ENCODE peak calls at places on chromosomes 6 and 20, in seven cellular contexts. L is CD8-positive, alpha-beta memory T cell; X is iPS DF 6.9; W is SK-N-SH; E is cardiac muscle cell; A is HCT116; D is A673. Q is an unnamed sample. For H3K9me3 and H3K36me3, the result is how much of the 10 kb centered on the place peaks cover.

GRCh38 chr20:35166242-35166830 is 5.5 kb upstream of the PROCR start:
- DNase-seq in W (peak), D (peak), E (no peak), A (no peak), L (no peak), X (no peak), Q (no peak)

GRCh38 chr6:111113731-111114438 is 26.6 kb downstream of the SLC16A10 start:
- DNase-seq in W (peak), L (no peak), X (no peak), E (peak), D (no peak), A (no peak), Q (peak)

GRCh38 chr6:135106611-135107010 is 52.0 kb upstream of the HBS1L start:
- DNase-seq in A (no peak), L (no peak), X (no peak), E (no peak), D (no peak), W (no peak), Q (no peak)

GRCh38 chr6:170080169-170080827 is 210.6 kb downstream of the DLL1 start:
- DNase-seq in W (no peak), X (no peak), D (no peak), L (no peak), E (no peak), A (no peak), Q (no peak)

GRCh38 chr6:9621276-9621675 is 793.6 kb downstream of the TFAP2A start:
- DNase-seq in D (no peak), X (no peak), A (no peak), L (no peak), W (no peak), E (no peak), Q (no peak)

GRCh38 chr6:152338335-152339125 is 298.6 kb downstream of the SYNE1 start:
- DNase-seq in W (peak), A (no peak), D (peak), L (peak), X (no peak), E (peak), Q (peak)

GRCh38 chr20:39290575-39290974 is 328.4 kb downstream of the DHX35 start:
- DNase-seq in A (no peak), E (no peak), L (no peak), W (no peak), X (no peak), D (no peak), Q (no peak)

GRCh38 chr6:105733556-105734162 is 330.8 kb upstream of the PREP start:
- DNase-seq in L (no peak), A (peak), E (peak), D (peak), W (peak), X (no peak), Q (no peak)

GRCh38 chr6:13304101-13304500 is 24.2 kb downstream of the TBC1D7 start:
- DNase-seq in X (no peak), E (no peak), L (no peak), W (no peak), D (no peak), A (no peak), Q (no peak)

GRCh38 chr6:89411019-89411268 is 1.1 kb downstream of the RRAGD start:
- DNase-seq in D (peak), X (no peak), L (no peak), A (no peak), W (peak), E (no peak), Q (no peak)

GRCh38 chr6:105357147-105357546 is 45.7 kb downstream of the PREP start:
- DNase-seq in E (no peak), A (no peak), X (no peak), W (no peak), D (peak), L (no peak), Q (no peak)

GRCh38 chr6:33314943-33315752 is 1.3 kb upstream of the TAPBP start:
- DNase-seq in E (no peak), A (no peak), W (peak), X (no peak), D (peak), L (no peak), Q (no peak)

GRCh38 chr6:81485395-81485794 is 267.1 kb downstream of the TENT5A start:
- DNase-seq in L (no peak), X (no peak), W (no peak), E (no peak), D (no peak), A (no peak), Q (no peak)

GRCh38 chr6:107607109-107607508 is 117.2 kb downstream of the SOBP start:
- DNase-seq in W (no peak), X (no peak), D (no peak), A (no peak), L (no peak), E (no peak), Q (no peak)

GRCh38 chr6:41445268-41445667 is 100.9 kb upstream of the FOXP4 start:
- DNase-seq in A (no peak), E (no peak), D (peak), X (no peak), W (no peak), L (no peak), Q (no peak)

GRCh38 chr6:16200231-16200941 is 38.0 kb upstream of the GMPR start:
- DNase-seq in W (no peak), E (no peak), X (no peak), A (no peak), L (no peak), D (no peak), Q (no peak)

GRCh38 chr6:53484409-53485280 is 60.3 kb downstream of the GCLC start:
- DNase-seq in A (peak), L (peak), W (peak), D (peak), E (peak), X (no peak), Q (no peak)

GRCh38 chr6:157229219-157229607 is 94.1 kb downstream of the TMEM242 start:
- DNase-seq in D (no peak), W (peak), L (no peak), E (no peak), X (no peak), A (no peak), Q (no peak)

GRCh38 chr6:84764332-84765049 is at the start of gene TBX18:
- DNase-seq in E (peak), A (peak), L (no peak), X (no peak), D (peak), W (peak), Q (peak)

GRCh38 chr6:87001494-87001893 is 64.2 kb downstream of the HTR1E start:
- DNase-seq in L (no peak), D (no peak), A (no peak), X (no peak), W (no peak), E (no peak), Q (no peak)

GRCh38 chr20:48839083-48839482 is 11.3 kb upstream of the PREX1 start:
- DNase-seq in D (no peak), X (no peak), A (no peak), L (no peak), E (no peak), W (no peak), Q (no peak)

GRCh38 chr6:20669571-20670314 is 135.5 kb downstream of the CDKAL1 start:
- DNase-seq in L (no peak), A (no peak), D (no peak), W (no peak), X (no peak), E (no peak), Q (no peak)

GRCh38 chr6:28980797-28981390 is 24.2 kb downstream of the ZNF311 start:
- DNase-seq in L (peak), E (peak), W (peak), X (no peak), A (peak), D (peak), Q (peak)

GRCh38 chr6:149782337-149782736 is 32.8 kb downstream of the PCMT1 start:
- DNase-seq in X (no peak), L (no peak), A (no peak), D (no peak), E (no peak), W (no peak), Q (no peak)

GRCh38 chr20:51616060-51616459 is 73.5 kb upstream of the NFATC2 start:
- DNase-seq in L (no peak), W (no peak), E (no peak), A (no peak), X (no peak), D (no peak), Q (no peak)

GRCh38 chr6:91436448-91436847 is 849.6 kb upstream of the MAP3K7 start:
- DNase-seq in W (no peak), D (no peak), L (no peak), A (no peak), E (no peak), X (no peak), Q (no peak)

GRCh38 chr6:42783876-42784738 is 2.3 kb downstream of the BICRAL start:
- DNase-seq in A (no peak), L (no peak), E (no peak), X (no peak), D (peak), W (no peak), Q (no peak)

GRCh38 chr6:154352898-154353585 is 3.6 kb downstream of the IPCEF1 start:
- DNase-seq in W (no peak), E (no peak), X (no peak), L (no peak), D (no peak), A (no peak), Q (no peak)

DNA sequence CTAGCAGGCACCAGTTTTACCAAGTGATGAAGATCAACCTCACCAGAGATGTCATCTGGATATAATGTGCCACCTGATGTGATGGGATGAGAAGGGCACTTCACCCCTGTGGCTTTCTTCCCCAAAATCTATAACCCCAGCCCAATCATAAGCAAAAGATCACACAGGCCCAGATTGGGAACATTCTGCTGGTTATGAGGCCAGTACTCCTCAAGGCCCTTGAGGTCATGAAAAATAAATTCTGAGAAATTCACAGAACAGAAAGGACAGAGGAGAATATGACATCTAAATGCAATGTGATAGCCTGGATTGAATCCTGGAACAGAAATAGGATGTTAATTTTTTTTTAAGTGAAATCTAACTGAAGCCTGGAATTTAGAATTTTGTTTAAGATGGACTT is 243.5 kb downstream of the CBLN4 start:
- DNase-seq in L (no peak), W (no peak), A (no peak), E (no peak), X (no peak), D (no peak), Q (no peak)
- H3K9me3 ChIP-seq in L (under half), W (under half), A (under half), E (under half), X (under half), D (under half), Q (under half)

DNA sequence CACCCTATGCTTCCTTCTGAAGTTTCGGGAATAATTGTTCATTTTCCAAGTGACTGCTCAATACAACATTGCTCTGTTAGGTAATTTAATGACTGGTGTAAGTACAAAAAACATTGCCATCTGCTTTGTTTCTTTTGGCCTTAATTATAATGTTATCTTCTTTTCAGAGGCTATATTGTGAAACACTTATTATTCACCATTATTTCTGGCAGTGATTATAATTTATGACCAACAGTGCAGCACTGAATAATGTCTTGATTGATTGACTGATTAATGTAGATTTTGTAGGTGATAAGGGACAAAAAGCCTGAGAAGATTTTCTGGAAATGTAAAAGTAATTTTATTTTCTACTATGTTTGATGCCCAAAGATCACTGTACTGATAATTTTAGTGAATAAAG is 377.7 kb downstream of the PLCB1 start:
- DNase-seq in D (no peak), L (no peak), W (peak), A (no peak), E (no peak), X (no peak), Q (no peak)
- H3K4me3 ChIP-seq in D (no peak), L (no peak), W (no peak), A (no peak), E (no peak), X (no peak), Q (no peak)

DNA sequence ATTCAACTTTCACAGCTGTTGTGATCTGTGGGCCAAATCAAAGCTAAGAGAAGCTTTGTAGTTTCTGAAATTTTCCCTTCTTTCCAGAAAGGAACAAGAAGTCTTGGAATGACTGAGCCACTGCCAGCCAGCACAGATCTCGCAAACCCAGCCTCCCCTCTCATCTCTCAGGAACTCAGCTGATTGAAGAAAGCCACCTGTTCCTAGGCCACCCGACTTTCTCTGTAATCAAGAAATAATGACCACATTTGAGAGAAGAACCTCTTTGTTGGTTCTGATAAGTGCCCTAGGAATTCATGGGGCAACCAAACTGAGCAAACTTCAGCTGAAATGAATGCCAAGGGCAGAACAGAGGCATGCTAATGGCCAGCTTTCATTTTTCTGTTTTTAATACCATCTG is 61.7 kb downstream of the HDGFL1 start:
- DNase-seq in L (no peak), A (no peak), E (no peak), D (no peak), X (no peak), W (no peak), Q (no peak)
- H3K36me3 ChIP-seq in L (under half), A (under half), E (under half), D (under half), X (under half), W (under half), Q (under half)

GRCh38 chr6:22883061-22883717 is 313.8 kb downstream of the HDGFL1 start:
- DNase-seq in D (no peak), W (no peak), A (no peak), E (no peak), X (no peak), L (no peak), Q (no peak)
- H3K9me3 ChIP-seq in D (under half), W (under half), A (under half), E (under half), X (under half), L (under half), Q (under half)

DNA sequence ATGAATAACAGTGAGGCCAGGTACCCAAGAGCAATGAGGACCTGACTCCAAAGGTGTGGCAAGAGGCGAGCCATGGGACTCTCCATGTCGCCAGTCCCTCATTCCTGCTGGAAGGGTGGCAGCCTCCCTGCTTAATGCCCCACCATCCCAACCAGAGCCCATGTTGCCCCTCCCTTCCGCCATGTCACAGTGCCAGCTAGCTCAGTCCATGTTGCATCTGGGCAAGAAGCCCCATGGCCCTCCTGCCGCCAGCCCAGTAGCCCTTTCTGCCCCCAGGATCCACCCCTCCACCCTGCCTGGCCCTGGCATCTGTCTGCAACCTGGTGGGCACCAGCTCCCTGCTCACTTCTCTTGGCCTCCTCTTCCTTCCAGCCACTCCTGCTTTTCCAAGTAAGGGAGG is 6.0 kb upstream of the CPNE5 start:
- DNase-seq in W (no peak), A (no peak), D (no peak), E (no peak), L (no peak), X (no peak), Q (no peak)
- H3K4me3 ChIP-seq in W (no peak), A (no peak), D (no peak), E (no peak), L (no peak), X (no peak), Q (no peak)

Q was measured in MG63.